ENCODE peak calls at places on chromosomes 11 and 22, in six cellular contexts. A is tibial nerve, D is IMR-90, H is heart left ventricle, L is endothelial cell of umbilical vein, S is adrenal gland. N is an unnamed sample.
A peak's percentile ranks its signal among the peaks of the same experiment; 100 is the strongest.

GRCh38 chr22:28810839-28811491 is 10.6 kb upstream of the XBP1 start:
- DNase-seq in A (no peak), D (no peak), H (no peak), L (peak; percentile 88), S (no peak), N (no peak)

GRCh38 chr22:30092686-30093085 is 12.4 kb downstream of the HORMAD2 start:
- DNase-seq in A (no peak), D (no peak), H (no peak), L (no peak), S (no peak), N (no peak)

GRCh38 chr11:66341502-66342126 is 3.3 kb downstream of the BRMS1 start:
- DNase-seq in A (no peak), D (no peak), H (peak; percentile 18), L (no peak), S (peak; percentile 12), N (no peak)

GRCh38 chr11:1827095-1827797 is 7.5 kb upstream of the SYT8 start:
- DNase-seq in A (peak; percentile 59), D (peak; percentile 65), H (peak; percentile 72), L (peak; percentile 41), S (no peak), N (peak; percentile 90)

GRCh38 chr22:19577422-19577966 is 53.3 kb upstream of the CLDN5 start:
- DNase-seq in A (no peak), D (no peak), H (no peak), L (no peak), S (no peak), N (no peak)

GRCh38 chr11:116500833-116501622 is 271.8 kb downstream of the BUD13 start:
- DNase-seq in A (no peak), D (no peak), H (no peak), L (no peak), S (no peak), N (no peak)

GRCh38 chr22:45604239-45604711 is 67.4 kb upstream of the ATXN10 start:
- DNase-seq in A (no peak), D (peak; percentile 48), H (no peak), L (no peak), S (no peak), N (peak; percentile 34)

GRCh38 chr11:35918716-35919115 is 25.1 kb upstream of the LDLRAD3 start:
- DNase-seq in A (no peak), D (no peak), H (no peak), L (no peak), S (no peak), N (no peak)

GRCh38 chr11:102118937-102119336 is 8.7 kb downstream of the YAP1 start:
- DNase-seq in A (no peak), D (no peak), H (no peak), L (no peak), S (no peak), N (no peak)

GRCh38 chr11:134049303-134049702 is 19.6 kb upstream of the JAM3 start:
- DNase-seq in A (no peak), D (no peak), H (no peak), L (no peak), S (no peak), N (no peak)

GRCh38 chr11:45848654-45849081 is 1.4 kb downstream of the CRY2 start:
- DNase-seq in A (no peak), D (no peak), H (no peak), L (no peak), S (peak; percentile 15), N (no peak)

GRCh38 chr11:8025816-8026215 is 38.7 kb downstream of the EIF3F start:
- DNase-seq in A (no peak), D (peak; percentile 76), H (no peak), L (no peak), S (no peak), N (peak; percentile 53)

GRCh38 chr11:112977620-112978212 is 16.5 kb downstream of the NCAM1 start:
- DNase-seq in A (no peak), D (peak; percentile 13), H (no peak), L (no peak), S (no peak), N (no peak)

GRCh38 chr11:78806214-78807004 is 231.7 kb upstream of the NARS2 start:
- DNase-seq in A (no peak), D (no peak), H (peak; percentile 36), L (no peak), S (peak; percentile 28), N (no peak)

GRCh38 chr11:111829185-111829968 is 42.0 kb downstream of the ALG9 start:
- DNase-seq in A (no peak), D (no peak), H (no peak), L (no peak), S (no peak), N (no peak)

GRCh38 chr11:13333456-13333957 is 55.9 kb downstream of the BMAL1 start:
- DNase-seq in A (no peak), D (no peak), H (no peak), L (no peak), S (no peak), N (no peak)

GRCh38 chr11:28627690-28628255 is 519.6 kb downstream of the METTL15 start:
- DNase-seq in A (no peak), D (no peak), H (no peak), L (no peak), S (no peak), N (no peak)

GRCh38 chr11:95371147-95371546 is 140.1 kb upstream of the SESN3 start:
- DNase-seq in A (no peak), D (no peak), H (no peak), L (no peak), S (no peak), N (no peak)

GRCh38 chr11:88363566-88364169 is 26.1 kb upstream of the CTSC start:
- DNase-seq in A (no peak), D (peak; percentile 34), H (no peak), L (peak; percentile 51), S (no peak), N (no peak)

GRCh38 chr11:17386331-17387084 is 2.0 kb downstream of the KCNJ11 start:
- DNase-seq in A (no peak), D (peak; percentile 34), H (peak; percentile 81), L (peak; percentile 31), S (peak; percentile 56), N (peak; percentile 57)

GRCh38 chr11:128575174-128575955 is 12.0 kb downstream of the ETS1 start:
- DNase-seq in A (no peak), D (no peak), H (no peak), L (no peak), S (no peak), N (no peak)

DNA sequence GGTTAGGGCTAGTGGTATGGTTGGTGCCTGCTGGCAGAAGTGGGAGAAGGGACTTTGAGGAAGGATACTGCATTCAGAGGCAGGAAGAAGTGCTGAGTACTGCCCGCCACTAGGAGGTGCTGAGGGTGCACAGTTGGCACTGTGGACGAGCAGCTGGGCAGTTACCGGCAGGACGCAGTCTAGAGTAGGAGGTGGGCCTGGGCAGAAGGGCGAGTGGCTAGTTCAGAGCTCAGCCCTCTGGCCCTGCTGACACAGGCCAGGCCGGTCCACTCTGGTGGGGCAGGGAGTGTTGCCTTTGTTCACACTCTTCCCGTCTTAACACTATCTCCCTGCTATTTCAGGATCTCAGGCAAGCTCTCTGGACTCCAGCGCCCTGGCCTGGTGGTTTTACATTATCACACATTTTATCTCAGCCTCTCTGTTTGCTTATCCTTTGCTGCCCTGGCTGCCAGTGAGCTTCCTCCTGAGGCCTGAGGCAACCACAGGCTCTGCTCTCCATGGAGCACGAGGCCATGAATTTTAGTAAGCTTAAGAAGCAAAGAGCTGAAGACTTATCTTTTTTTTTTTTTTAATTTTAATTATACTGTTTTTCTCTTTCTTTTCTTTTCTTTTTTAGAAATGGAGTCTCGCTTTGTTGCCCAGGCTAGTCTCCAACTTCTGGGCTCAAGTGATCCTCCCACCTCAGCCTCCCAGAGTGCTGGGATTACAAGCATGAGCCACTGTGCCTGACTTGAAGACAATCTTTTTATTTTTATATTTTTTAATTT is 26.9 kb downstream of the SNAP29 start:
- DNase-seq in A (peak; percentile 45), D (peak; percentile 82), H (peak; percentile 81), L (peak; percentile 88), S (peak; percentile 91), N (peak; percentile 73)
- TF ChIP-seq POLR2A in A (no peak), D (no peak), H (no peak), L (no peak), S (peak; percentile 37), N (no peak)

GRCh38 chr11:3626250-3626960 is 15.4 kb downstream of the ART5 start:
- DNase-seq in A (peak; percentile 44), D (no peak), H (peak; percentile 81), L (no peak), S (peak; percentile 51), N (no peak)
- TF ChIP-seq POLR2A in A (no peak), D (no peak), H (no peak), L (no peak), S (no peak), N (no peak)

DNA sequence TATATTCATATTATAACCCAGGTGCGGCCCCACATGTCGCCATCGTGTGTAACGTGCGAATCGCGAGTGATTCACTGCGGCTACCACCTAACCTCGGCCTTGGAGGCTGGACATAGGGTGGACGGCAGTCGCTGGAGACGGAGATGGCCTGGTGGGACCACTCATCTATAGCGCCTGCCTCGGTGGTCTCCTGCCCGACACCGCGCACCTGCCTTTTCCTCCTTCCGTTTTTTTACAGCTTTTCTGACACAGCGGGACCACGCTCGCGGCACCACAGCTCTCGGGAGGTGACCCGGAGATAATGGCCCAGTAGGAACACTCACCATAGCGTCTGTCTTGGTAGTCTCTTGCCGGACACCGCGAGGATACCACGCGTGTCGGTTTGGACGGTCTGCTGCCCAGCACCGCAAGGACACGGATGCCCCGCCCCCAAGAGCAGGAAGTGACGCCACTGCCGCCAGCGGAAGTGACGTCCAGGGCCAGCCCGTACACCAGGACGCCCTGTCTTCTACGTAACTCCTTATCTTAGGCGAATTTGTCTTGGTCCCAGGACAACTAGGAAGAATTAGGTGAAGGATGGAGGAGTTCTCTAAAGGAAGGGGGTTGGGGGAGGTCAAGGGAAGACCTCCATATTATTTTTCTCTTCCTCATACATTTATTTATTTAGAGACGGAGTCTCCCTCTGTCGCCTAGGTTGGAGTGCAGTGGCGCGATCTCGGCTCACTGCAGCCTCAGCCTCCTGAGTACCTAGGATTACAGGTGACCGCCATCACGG is 6.4 kb downstream of the SNU13 start:
- DNase-seq in A (peak; percentile 72), D (peak; percentile 88), H (peak; percentile 85), L (peak; percentile 90), S (peak; percentile 90), N (no peak)
- TF ChIP-seq POLR2A in A (peak; percentile 85), D (peak; percentile 89), H (peak; percentile 59), L (peak; percentile 79), S (peak; percentile 64), N (no peak)

GRCh38 chr11:46972343-46972742 is 35.8 kb downstream of the CSTPP1 start:
- DNase-seq in A (no peak), D (no peak), H (no peak), L (no peak), S (no peak), N (no peak)

GRCh38 chr11:46966773-46967172 is 30.2 kb downstream of the CSTPP1 start:
- DNase-seq in A (no peak), D (no peak), H (no peak), L (no peak), S (no peak), N (no peak)

GRCh38 chr11:46970913-46971625 is 34.5 kb downstream of the CSTPP1 start:
- DNase-seq in A (no peak), D (no peak), H (no peak), L (no peak), S (no peak), N (no peak)

GRCh38 chr11:46967962-46968361 is 31.4 kb downstream of the CSTPP1 start:
- DNase-seq in A (no peak), D (no peak), H (no peak), L (no peak), S (no peak), N (no peak)

DNA sequence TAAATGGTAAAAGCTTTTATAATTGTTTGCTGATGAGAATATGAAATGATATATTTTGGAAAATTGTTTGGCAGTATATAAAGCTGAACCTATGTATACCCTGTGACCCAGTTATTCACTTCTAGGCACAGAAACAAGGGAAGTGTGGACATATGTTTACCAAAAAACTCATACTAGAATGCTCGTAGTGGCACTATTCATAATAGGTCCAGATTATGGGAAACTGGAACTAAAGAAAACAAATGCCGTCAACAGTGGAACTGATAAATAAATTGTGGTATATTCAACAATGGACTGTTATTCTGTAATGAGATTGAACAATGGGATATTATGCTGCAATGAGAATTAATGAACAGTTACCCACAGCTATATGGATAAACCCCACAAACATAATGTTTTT is 32.8 kb downstream of the CSTPP1 start:
- DNase-seq in A (no peak), D (no peak), H (no peak), L (no peak), S (no peak), N (no peak)
- TF ChIP-seq POLR2A in A (no peak), D (no peak), H (no peak), L (no peak), S (no peak), N (no peak)